ENCODE peak calls at places on chromosomes 4 and X, in ten cellular contexts. One of them, this sample, is unnamed.

GRCh38 chrX:130975947-130976346 is 72.9 kb upstream of the ENOX2 start:
- DNase-seq in left colon: no peak
- DNase-seq in adipocyte: peak
- DNase-seq in cerebellar cortex: peak
- DNase-seq in activated CD4-positive, alpha-beta T cell treated with anti-CD3 and anti-CD28 coated beads, Interleukin-2, amount 50 U/mL, for 1 hour: peak
- DNase-seq in dorsolateral prefrontal cortex: no peak
- DNase-seq in posterior cingulate gyrus: no peak
- DNase-seq in CD4-positive, alpha-beta T cell: no peak
- DNase-seq in AG04449: peak
- DNase-seq in mucosa of descending colon: no peak
- DNase-seq in this sample: peak

GRCh38 chr4:92047209-92047877 is 256.4 kb upstream of the GRID2 start:
- DNase-seq in left colon: no peak
- DNase-seq in adipocyte: peak
- DNase-seq in cerebellar cortex: peak
- DNase-seq in activated CD4-positive, alpha-beta T cell treated with anti-CD3 and anti-CD28 coated beads, Interleukin-2, amount 50 U/mL, for 1 hour: no peak
- DNase-seq in dorsolateral prefrontal cortex: no peak
- DNase-seq in posterior cingulate gyrus: no peak
- DNase-seq in CD4-positive, alpha-beta T cell: no peak
- DNase-seq in AG04449: no peak
- DNase-seq in mucosa of descending colon: no peak
- DNase-seq in this sample: no peak

GRCh38 chr4:147547314-147548056 is 66.6 kb downstream of the EDNRA start:
- DNase-seq in left colon: no peak
- DNase-seq in adipocyte: peak
- DNase-seq in cerebellar cortex: no peak
- DNase-seq in activated CD4-positive, alpha-beta T cell treated with anti-CD3 and anti-CD28 coated beads, Interleukin-2, amount 50 U/mL, for 1 hour: no peak
- DNase-seq in dorsolateral prefrontal cortex: no peak
- DNase-seq in posterior cingulate gyrus: no peak
- DNase-seq in CD4-positive, alpha-beta T cell: no peak
- DNase-seq in AG04449: no peak
- DNase-seq in mucosa of descending colon: no peak
- DNase-seq in this sample: no peak

GRCh38 chrX:100652266-100652665 is 8.3 kb downstream of the SRPX2 start:
- DNase-seq in left colon: no peak
- DNase-seq in adipocyte: no peak
- DNase-seq in cerebellar cortex: no peak
- DNase-seq in activated CD4-positive, alpha-beta T cell treated with anti-CD3 and anti-CD28 coated beads, Interleukin-2, amount 50 U/mL, for 1 hour: no peak
- DNase-seq in dorsolateral prefrontal cortex: no peak
- DNase-seq in posterior cingulate gyrus: no peak
- DNase-seq in CD4-positive, alpha-beta T cell: no peak
- DNase-seq in AG04449: no peak
- DNase-seq in mucosa of descending colon: no peak
- DNase-seq in this sample: no peak

GRCh38 chr4:41632481-41633073 is 94.6 kb downstream of the LIMCH1 start:
- DNase-seq in left colon: no peak
- DNase-seq in adipocyte: no peak
- DNase-seq in cerebellar cortex: no peak
- DNase-seq in activated CD4-positive, alpha-beta T cell treated with anti-CD3 and anti-CD28 coated beads, Interleukin-2, amount 50 U/mL, for 1 hour: no peak
- DNase-seq in dorsolateral prefrontal cortex: no peak
- DNase-seq in posterior cingulate gyrus: no peak
- DNase-seq in CD4-positive, alpha-beta T cell: no peak
- DNase-seq in AG04449: no peak
- DNase-seq in mucosa of descending colon: no peak
- DNase-seq in this sample: no peak

GRCh38 chr4:20464381-20464780 is 212.7 kb downstream of the SLIT2 start:
- DNase-seq in left colon: no peak
- DNase-seq in adipocyte: peak
- DNase-seq in cerebellar cortex: no peak
- DNase-seq in activated CD4-positive, alpha-beta T cell treated with anti-CD3 and anti-CD28 coated beads, Interleukin-2, amount 50 U/mL, for 1 hour: no peak
- DNase-seq in dorsolateral prefrontal cortex: no peak
- DNase-seq in posterior cingulate gyrus: no peak
- DNase-seq in CD4-positive, alpha-beta T cell: no peak
- DNase-seq in AG04449: no peak
- DNase-seq in mucosa of descending colon: no peak
- DNase-seq in this sample: no peak

GRCh38 chr4:86963697-86964096 is 28.9 kb downstream of the AFF1 start:
- DNase-seq in left colon: no peak
- DNase-seq in adipocyte: no peak
- DNase-seq in cerebellar cortex: no peak
- DNase-seq in activated CD4-positive, alpha-beta T cell treated with anti-CD3 and anti-CD28 coated beads, Interleukin-2, amount 50 U/mL, for 1 hour: no peak
- DNase-seq in dorsolateral prefrontal cortex: no peak
- DNase-seq in posterior cingulate gyrus: no peak
- DNase-seq in CD4-positive, alpha-beta T cell: no peak
- DNase-seq in AG04449: no peak
- DNase-seq in mucosa of descending colon: no peak
- DNase-seq in this sample: no peak

GRCh38 chrX:19772306-19772705 is 115.1 kb downstream of the SH3KBP1 start:
- DNase-seq in left colon: no peak
- DNase-seq in adipocyte: peak
- DNase-seq in cerebellar cortex: no peak
- DNase-seq in activated CD4-positive, alpha-beta T cell treated with anti-CD3 and anti-CD28 coated beads, Interleukin-2, amount 50 U/mL, for 1 hour: no peak
- DNase-seq in dorsolateral prefrontal cortex: no peak
- DNase-seq in posterior cingulate gyrus: no peak
- DNase-seq in CD4-positive, alpha-beta T cell: no peak
- DNase-seq in AG04449: no peak
- DNase-seq in mucosa of descending colon: no peak
- DNase-seq in this sample: no peak

GRCh38 chrX:39855748-39856129 is 242.0 kb downstream of the BCOR start:
- DNase-seq in left colon: peak
- DNase-seq in adipocyte: peak
- DNase-seq in cerebellar cortex: peak
- DNase-seq in activated CD4-positive, alpha-beta T cell treated with anti-CD3 and anti-CD28 coated beads, Interleukin-2, amount 50 U/mL, for 1 hour: peak
- DNase-seq in dorsolateral prefrontal cortex: no peak
- DNase-seq in posterior cingulate gyrus: no peak
- DNase-seq in CD4-positive, alpha-beta T cell: peak
- DNase-seq in AG04449: no peak
- DNase-seq in mucosa of descending colon: peak
- DNase-seq in this sample: peak

GRCh38 chrX:13826770-13827169 is 9.9 kb upstream of the GPM6B start:
- DNase-seq in left colon: no peak
- DNase-seq in adipocyte: no peak
- DNase-seq in cerebellar cortex: no peak
- DNase-seq in activated CD4-positive, alpha-beta T cell treated with anti-CD3 and anti-CD28 coated beads, Interleukin-2, amount 50 U/mL, for 1 hour: no peak
- DNase-seq in dorsolateral prefrontal cortex: no peak
- DNase-seq in posterior cingulate gyrus: no peak
- DNase-seq in CD4-positive, alpha-beta T cell: no peak
- DNase-seq in AG04449: no peak
- DNase-seq in mucosa of descending colon: no peak
- DNase-seq in this sample: no peak

GRCh38 chrX:31181377-31182038 is 109.7 kb upstream of the FTHL17 start:
- DNase-seq in left colon: no peak
- DNase-seq in adipocyte: no peak
- DNase-seq in cerebellar cortex: no peak
- DNase-seq in activated CD4-positive, alpha-beta T cell treated with anti-CD3 and anti-CD28 coated beads, Interleukin-2, amount 50 U/mL, for 1 hour: no peak
- DNase-seq in dorsolateral prefrontal cortex: no peak
- DNase-seq in posterior cingulate gyrus: no peak
- DNase-seq in CD4-positive, alpha-beta T cell: no peak
- DNase-seq in AG04449: no peak
- DNase-seq in mucosa of descending colon: no peak
- DNase-seq in this sample: no peak

GRCh38 chr4:39655866-39656265 is 17.2 kb upstream of the SMIM14 start:
- DNase-seq in left colon: no peak
- DNase-seq in adipocyte: peak
- DNase-seq in cerebellar cortex: no peak
- DNase-seq in activated CD4-positive, alpha-beta T cell treated with anti-CD3 and anti-CD28 coated beads, Interleukin-2, amount 50 U/mL, for 1 hour: no peak
- DNase-seq in dorsolateral prefrontal cortex: no peak
- DNase-seq in posterior cingulate gyrus: no peak
- DNase-seq in CD4-positive, alpha-beta T cell: no peak
- DNase-seq in AG04449: no peak
- DNase-seq in mucosa of descending colon: no peak
- DNase-seq in this sample: no peak

GRCh38 chr4:70927502-70928139 is 25.5 kb downstream of the MOB1B start:
- DNase-seq in left colon: no peak
- DNase-seq in adipocyte: no peak
- DNase-seq in cerebellar cortex: no peak
- DNase-seq in activated CD4-positive, alpha-beta T cell treated with anti-CD3 and anti-CD28 coated beads, Interleukin-2, amount 50 U/mL, for 1 hour: peak
- DNase-seq in dorsolateral prefrontal cortex: no peak
- DNase-seq in posterior cingulate gyrus: no peak
- DNase-seq in CD4-positive, alpha-beta T cell: peak
- DNase-seq in AG04449: no peak
- DNase-seq in mucosa of descending colon: no peak
- DNase-seq in this sample: no peak

GRCh38 chrX:15906544-15906943 is 51.9 kb upstream of the AP1S2 start:
- DNase-seq in left colon: no peak
- DNase-seq in adipocyte: no peak
- DNase-seq in cerebellar cortex: peak
- DNase-seq in activated CD4-positive, alpha-beta T cell treated with anti-CD3 and anti-CD28 coated beads, Interleukin-2, amount 50 U/mL, for 1 hour: no peak
- DNase-seq in dorsolateral prefrontal cortex: no peak
- DNase-seq in posterior cingulate gyrus: no peak
- DNase-seq in CD4-positive, alpha-beta T cell: no peak
- DNase-seq in AG04449: no peak
- DNase-seq in mucosa of descending colon: no peak
- DNase-seq in this sample: no peak

GRCh38 chrX:112636951-112637541 is 42.7 kb downstream of the LHFPL1 start:
- DNase-seq in left colon: no peak
- DNase-seq in adipocyte: peak
- DNase-seq in cerebellar cortex: no peak
- DNase-seq in activated CD4-positive, alpha-beta T cell treated with anti-CD3 and anti-CD28 coated beads, Interleukin-2, amount 50 U/mL, for 1 hour: no peak
- DNase-seq in dorsolateral prefrontal cortex: no peak
- DNase-seq in posterior cingulate gyrus: no peak
- DNase-seq in CD4-positive, alpha-beta T cell: no peak
- DNase-seq in AG04449: peak
- DNase-seq in mucosa of descending colon: no peak
- DNase-seq in this sample: no peak

GRCh38 chrX:134520860-134521390 is 61.0 kb downstream of the HPRT1 start:
- DNase-seq in left colon: no peak
- DNase-seq in adipocyte: peak
- DNase-seq in cerebellar cortex: peak
- DNase-seq in activated CD4-positive, alpha-beta T cell treated with anti-CD3 and anti-CD28 coated beads, Interleukin-2, amount 50 U/mL, for 1 hour: no peak
- DNase-seq in dorsolateral prefrontal cortex: no peak
- DNase-seq in posterior cingulate gyrus: no peak
- DNase-seq in CD4-positive, alpha-beta T cell: no peak
- DNase-seq in AG04449: no peak
- DNase-seq in mucosa of descending colon: no peak
- DNase-seq in this sample: peak

GRCh38 chrX:38108364-38108763 is 102.0 kb downstream of the SYTL5 start:
- DNase-seq in left colon: no peak
- DNase-seq in adipocyte: no peak
- DNase-seq in cerebellar cortex: no peak
- DNase-seq in activated CD4-positive, alpha-beta T cell treated with anti-CD3 and anti-CD28 coated beads, Interleukin-2, amount 50 U/mL, for 1 hour: no peak
- DNase-seq in dorsolateral prefrontal cortex: no peak
- DNase-seq in posterior cingulate gyrus: no peak
- DNase-seq in CD4-positive, alpha-beta T cell: no peak
- DNase-seq in AG04449: no peak
- DNase-seq in mucosa of descending colon: no peak
- DNase-seq in this sample: no peak

GRCh38 chrX:104565791-104566687 is at the start of gene IL1RAPL2:
- DNase-seq in left colon: no peak
- DNase-seq in adipocyte: peak
- DNase-seq in cerebellar cortex: peak
- DNase-seq in activated CD4-positive, alpha-beta T cell treated with anti-CD3 and anti-CD28 coated beads, Interleukin-2, amount 50 U/mL, for 1 hour: no peak
- DNase-seq in dorsolateral prefrontal cortex: no peak
- DNase-seq in posterior cingulate gyrus: peak
- DNase-seq in CD4-positive, alpha-beta T cell: no peak
- DNase-seq in AG04449: no peak
- DNase-seq in mucosa of descending colon: peak
- DNase-seq in this sample: peak

GRCh38 chrX:129523076-129524055 is at the start of gene SMARCA1:
- DNase-seq in left colon: peak
- DNase-seq in adipocyte: peak
- DNase-seq in cerebellar cortex: peak
- DNase-seq in activated CD4-positive, alpha-beta T cell treated with anti-CD3 and anti-CD28 coated beads, Interleukin-2, amount 50 U/mL, for 1 hour: no peak
- DNase-seq in dorsolateral prefrontal cortex: no peak
- DNase-seq in posterior cingulate gyrus: peak
- DNase-seq in CD4-positive, alpha-beta T cell: peak
- DNase-seq in AG04449: no peak
- DNase-seq in mucosa of descending colon: peak
- DNase-seq in this sample: no peak

GRCh38 chrX:2272337-2272736 is 228.4 kb downstream of the DHRSX start:
- DNase-seq in left colon: no peak
- DNase-seq in adipocyte: no peak
- DNase-seq in cerebellar cortex: no peak
- DNase-seq in activated CD4-positive, alpha-beta T cell treated with anti-CD3 and anti-CD28 coated beads, Interleukin-2, amount 50 U/mL, for 1 hour: no peak
- DNase-seq in dorsolateral prefrontal cortex: no peak
- DNase-seq in posterior cingulate gyrus: no peak
- DNase-seq in CD4-positive, alpha-beta T cell: no peak
- DNase-seq in AG04449: no peak
- DNase-seq in mucosa of descending colon: no peak
- DNase-seq in this sample: no peak

GRCh38 chr4:169663894-169664293 is 43.5 kb downstream of the CLCN3 start:
- DNase-seq in left colon: no peak
- DNase-seq in adipocyte: no peak
- DNase-seq in cerebellar cortex: no peak
- DNase-seq in activated CD4-positive, alpha-beta T cell treated with anti-CD3 and anti-CD28 coated beads, Interleukin-2, amount 50 U/mL, for 1 hour: no peak
- DNase-seq in dorsolateral prefrontal cortex: no peak
- DNase-seq in posterior cingulate gyrus: no peak
- DNase-seq in CD4-positive, alpha-beta T cell: no peak
- DNase-seq in AG04449: no peak
- DNase-seq in mucosa of descending colon: no peak
- DNase-seq in this sample: no peak

GRCh38 chr4:66639361-66639760 is 905.9 kb downstream of the CENPC start:
- DNase-seq in left colon: no peak
- DNase-seq in adipocyte: peak
- DNase-seq in cerebellar cortex: no peak
- DNase-seq in activated CD4-positive, alpha-beta T cell treated with anti-CD3 and anti-CD28 coated beads, Interleukin-2, amount 50 U/mL, for 1 hour: no peak
- DNase-seq in dorsolateral prefrontal cortex: no peak
- DNase-seq in posterior cingulate gyrus: no peak
- DNase-seq in CD4-positive, alpha-beta T cell: no peak
- DNase-seq in AG04449: no peak
- DNase-seq in mucosa of descending colon: no peak
- DNase-seq in this sample: no peak

GRCh38 chr4:151799417-151800030 is 38.7 kb upstream of the GATB start:
- DNase-seq in left colon: no peak
- DNase-seq in adipocyte: no peak
- DNase-seq in cerebellar cortex: no peak
- DNase-seq in activated CD4-positive, alpha-beta T cell treated with anti-CD3 and anti-CD28 coated beads, Interleukin-2, amount 50 U/mL, for 1 hour: no peak
- DNase-seq in dorsolateral prefrontal cortex: no peak
- DNase-seq in posterior cingulate gyrus: no peak
- DNase-seq in CD4-positive, alpha-beta T cell: no peak
- DNase-seq in AG04449: no peak
- DNase-seq in mucosa of descending colon: no peak
- DNase-seq in this sample: no peak

GRCh38 chrX:1578511-1579173 is 12.8 kb upstream of the AKAP17A start:
- DNase-seq in left colon: no peak
- DNase-seq in adipocyte: no peak
- DNase-seq in cerebellar cortex: no peak
- DNase-seq in activated CD4-positive, alpha-beta T cell treated with anti-CD3 and anti-CD28 coated beads, Interleukin-2, amount 50 U/mL, for 1 hour: no peak
- DNase-seq in dorsolateral prefrontal cortex: no peak
- DNase-seq in posterior cingulate gyrus: no peak
- DNase-seq in CD4-positive, alpha-beta T cell: no peak
- DNase-seq in AG04449: no peak
- DNase-seq in mucosa of descending colon: no peak
- DNase-seq in this sample: no peak

GRCh38 chr4:128384091-128384520 is 96.5 kb upstream of the PGRMC2 start:
- DNase-seq in left colon: no peak
- DNase-seq in adipocyte: peak
- DNase-seq in cerebellar cortex: no peak
- DNase-seq in activated CD4-positive, alpha-beta T cell treated with anti-CD3 and anti-CD28 coated beads, Interleukin-2, amount 50 U/mL, for 1 hour: no peak
- DNase-seq in dorsolateral prefrontal cortex: no peak
- DNase-seq in posterior cingulate gyrus: no peak
- DNase-seq in CD4-positive, alpha-beta T cell: no peak
- DNase-seq in AG04449: peak
- DNase-seq in mucosa of descending colon: no peak
- DNase-seq in this sample: no peak

GRCh38 chr4:114729339-114729738 is 130.7 kb downstream of the UGT8 start:
- DNase-seq in left colon: no peak
- DNase-seq in adipocyte: no peak
- DNase-seq in cerebellar cortex: peak
- DNase-seq in activated CD4-positive, alpha-beta T cell treated with anti-CD3 and anti-CD28 coated beads, Interleukin-2, amount 50 U/mL, for 1 hour: no peak
- DNase-seq in dorsolateral prefrontal cortex: no peak
- DNase-seq in posterior cingulate gyrus: peak
- DNase-seq in CD4-positive, alpha-beta T cell: no peak
- DNase-seq in AG04449: no peak
- DNase-seq in mucosa of descending colon: no peak
- DNase-seq in this sample: no peak

GRCh38 chr4:163404080-163404479 is 60.4 kb downstream of the NPY5R start:
- DNase-seq in left colon: no peak
- DNase-seq in adipocyte: no peak
- DNase-seq in cerebellar cortex: no peak
- DNase-seq in activated CD4-positive, alpha-beta T cell treated with anti-CD3 and anti-CD28 coated beads, Interleukin-2, amount 50 U/mL, for 1 hour: no peak
- DNase-seq in dorsolateral prefrontal cortex: no peak
- DNase-seq in posterior cingulate gyrus: no peak
- DNase-seq in CD4-positive, alpha-beta T cell: no peak
- DNase-seq in AG04449: no peak
- DNase-seq in mucosa of descending colon: no peak
- DNase-seq in this sample: no peak

GRCh38 chrX:47585273-47585672 is 3.0 kb downstream of the TIMP1 start:
- DNase-seq in left colon: no peak
- DNase-seq in adipocyte: no peak
- DNase-seq in cerebellar cortex: no peak
- DNase-seq in activated CD4-positive, alpha-beta T cell treated with anti-CD3 and anti-CD28 coated beads, Interleukin-2, amount 50 U/mL, for 1 hour: no peak
- DNase-seq in dorsolateral prefrontal cortex: no peak
- DNase-seq in posterior cingulate gyrus: no peak
- DNase-seq in CD4-positive, alpha-beta T cell: no peak
- DNase-seq in AG04449: no peak
- DNase-seq in mucosa of descending colon: no peak
- DNase-seq in this sample: no peak

This sample was measured in MM.1S.